ENCODE peak calls at places on chromosome 6, in four cellular contexts. X, A, Z and T are unnamed samples.

GRCh38 chr6:63582579-63583231 is 10.4 kb downstream of the LOC128125822 start:
- DNase-seq in X (peak), A (no peak), Z (no peak), T (no peak)

GRCh38 chr6:133512410-133513016 is 271.4 kb downstream of the EYA4 start:
- DNase-seq in X (peak), A (no peak), Z (peak), T (no peak)

GRCh38 chr6:31007694-31008093 is 2.6 kb upstream of the MUC22 start:
- DNase-seq in X (peak), A (no peak), Z (peak), T (no peak)

GRCh38 chr6:747006-747405 is 54.1 kb upstream of the EXOC2 start:
- DNase-seq in X (no peak), A (no peak), Z (no peak), T (no peak)

GRCh38 chr6:25127433-25127832 is 151.7 kb upstream of the CARMIL1 start:
- DNase-seq in X (no peak), A (no peak), Z (no peak), T (no peak)

GRCh38 chr6:14544689-14545088 is 427.1 kb downstream of the CD83 start:
- DNase-seq in X (no peak), A (no peak), Z (no peak), T (no peak)

GRCh38 chr6:147802400-147802799 is 293.9 kb downstream of the SAMD5 start:
- DNase-seq in X (peak), A (no peak), Z (peak), T (no peak)

GRCh38 chr6:105324386-105325000 is 78.4 kb downstream of the PREP start:
- DNase-seq in X (peak), A (no peak), Z (peak), T (no peak)

GRCh38 chr6:31620586-31621319 is at the start of gene PRRC2A:
- DNase-seq in X (no peak), A (peak), Z (no peak), T (peak)

GRCh38 chr6:7707787-7708186 is 18.1 kb upstream of the BMP6 start:
- DNase-seq in X (peak), A (no peak), Z (peak), T (no peak)

GRCh38 chr6:33785766-33786165 is 3.2 kb downstream of the LEMD2 start:
- DNase-seq in X (peak), A (no peak), Z (peak), T (no peak)

GRCh38 chr6:158057213-158057987 is 75.7 kb downstream of the SYNJ2 start:
- DNase-seq in X (peak), A (peak), Z (peak), T (no peak)

GRCh38 chr6:118751072-118751471 is 99.7 kb upstream of the CEP85L start:
- DNase-seq in X (no peak), A (no peak), Z (no peak), T (no peak)

GRCh38 chr6:25354078-25354940 is 75.1 kb downstream of the CARMIL1 start:
- DNase-seq in X (peak), A (no peak), Z (peak), T (no peak)

GRCh38 chr6:168052291-168052891 is 26.6 kb downstream of the FRMD1 start:
- DNase-seq in X (no peak), A (no peak), Z (no peak), T (no peak)

GRCh38 chr6:85685713-85686112 is 43.0 kb upstream of the SYNCRIP start:
- DNase-seq in X (no peak), A (no peak), Z (no peak), T (peak)

GRCh38 chr6:117540670-117541069 is 58.2 kb downstream of the DCBLD1 start:
- DNase-seq in X (peak), A (no peak), Z (peak), T (no peak)

GRCh38 chr6:32375739-32376529 is 4.2 kb upstream of the TSBP1 start:
- DNase-seq in X (no peak), A (no peak), Z (no peak), T (no peak)

GRCh38 chr6:72149715-72150114 is 263.4 kb downstream of the RIMS1 start:
- DNase-seq in X (no peak), A (no peak), Z (peak), T (no peak)

GRCh38 chr6:47509937-47510336 is 32.3 kb downstream of the CD2AP start:
- DNase-seq in X (no peak), A (no peak), Z (no peak), T (no peak)

GRCh38 chr6:26436018-26436417 is 4.3 kb upstream of the BTN3A3 start:
- DNase-seq in X (no peak), A (no peak), Z (no peak), T (no peak)

GRCh38 chr6:3908961-3909360 is 59.8 kb downstream of the FAM50B start:
- DNase-seq in X (no peak), A (no peak), Z (no peak), T (no peak)

GRCh38 chr6:34757687-34758274 is 476 bp downstream of the SNRPC start:
- DNase-seq in X (no peak), A (no peak), Z (no peak), T (no peak)